ENCODE peak calls at places on chromosomes 4 and X, in four cellular contexts. O is K562, E is neural progenitor cell, M is GM23248. N is an unnamed sample.

GRCh38 chr4:76233534-76233933 is 18.0 kb upstream of the FAM47E start:
- DNase-seq in M (no peak), O (peak), E (no peak), N (no peak)

GRCh38 chr4:25874641-25875040 is 11.9 kb upstream of the SEL1L3 start:
- DNase-seq in M (no peak), O (no peak), E (no peak), N (no peak)

GRCh38 chr4:113472864-113473263 is 288.7 kb downstream of the CAMK2D start:
- DNase-seq in O (no peak), E (no peak), M (peak), N (no peak)

GRCh38 chrX:119690921-119691716 is 1.8 kb downstream of the SEPTIN6 start:
- DNase-seq in O (peak), M (peak), E (no peak), N (no peak)

GRCh38 chrX:70979136-70979762 is 48.4 kb upstream of the SLC7A3 start:
- DNase-seq in M (peak), E (peak), O (no peak), N (no peak)

GRCh38 chrX:111182938-111183337 is 86.9 kb downstream of the PAK3 start:
- DNase-seq in M (no peak), O (no peak), E (no peak), N (no peak)

GRCh38 chr4:138037716-138038115 is 204.4 kb downstream of the SLC7A11 start:
- DNase-seq in M (peak), E (no peak), O (no peak), N (no peak)

GRCh38 chr4:186724048-186724860 is 598 bp upstream of the FAT1 start:
- DNase-seq in O (peak), E (peak), M (peak), N (peak)

GRCh38 chrX:64842492-64842891 is 133.8 kb downstream of the ZC4H2 start:
- DNase-seq in O (no peak), M (no peak), E (no peak), N (no peak)

GRCh38 chr4:180640193-180640592 is 1603.0 kb upstream of the TENM3 start:
- DNase-seq in M (no peak), O (no peak), E (no peak), N (no peak)

GRCh38 chrX:105874790-105875189 is 52.5 kb downstream of the NRK start:
- DNase-seq in E (no peak), M (no peak), O (no peak), N (no peak)

GRCh38 chr4:8754634-8755589 is 116.7 kb downstream of the HMX1 start:
- DNase-seq in E (no peak), M (no peak), O (no peak), N (peak)

GRCh38 chr4:173522160-173522873 is 7.7 kb downstream of the HAND2 start:
- DNase-seq in O (peak), M (peak), E (peak), N (peak)

GRCh38 chr4:145808021-145808650 is 128.2 kb downstream of the C4orf51 start:
- DNase-seq in O (peak), M (peak), E (no peak), N (no peak)

GRCh38 chrX:49001521-49002090 is 458 bp downstream of the GRIPAP1 start:
- DNase-seq in E (peak), O (peak), M (peak), N (no peak)

GRCh38 chr4:102518703-102519131 is 17.6 kb downstream of the NFKB1 start:
- DNase-seq in M (no peak), O (no peak), E (peak), N (no peak)

GRCh38 chrX:116436358-116436816 is at the start of gene SLC6A14:
- DNase-seq in M (no peak), O (no peak), E (no peak), N (no peak)

GRCh38 chr4:47690611-47691010 is 147.3 kb downstream of the CORIN start:
- DNase-seq in M (no peak), O (no peak), E (no peak), N (no peak)

GRCh38 chrX:149652232-149652981 is 20.8 kb upstream of the TMEM185A start:
- DNase-seq in E (no peak), O (no peak), M (no peak), N (peak)

GRCh38 chrX:67555578-67556203 is 11.9 kb downstream of the AR start:
- DNase-seq in M (peak), O (peak), E (peak), N (no peak)

GRCh38 chr4:38030023-38030422 is 69.8 kb downstream of the PTTG2 start:
- DNase-seq in M (peak), E (no peak), O (no peak), N (no peak)

GRCh38 chr4:118941149-118941548 is 52.5 kb downstream of the SYNPO2 start:
- DNase-seq in O (no peak), E (no peak), M (peak), N (no peak)

GRCh38 chrX:110421499-110422455 is 63.1 kb downstream of the RTL9 start:
- DNase-seq in E (no peak), O (no peak), M (no peak), N (no peak)

GRCh38 chrX:16212436-16212835 is 45.2 kb downstream of the MAGEB17 start:
- DNase-seq in E (peak), O (no peak), M (peak), N (no peak)

GRCh38 chr4:36165256-36166005 is 78.9 kb downstream of the ARAP2 start:
- DNase-seq in M (no peak), E (no peak), O (no peak), N (no peak)

GRCh38 chr4:147078362-147078761 is 132.7 kb upstream of the TTC29 start:
- DNase-seq in E (no peak), O (no peak), M (peak), N (no peak)

GRCh38 chr4:176782794-176783193 is 9.9 kb downstream of the VEGFC start:
- DNase-seq in M (peak), E (no peak), O (no peak), N (no peak)

GRCh38 chr4:26192921-26193894 is 127.6 kb upstream of the RBPJ start:
- DNase-seq in M (peak), E (no peak), O (no peak), N (no peak)

GRCh38 chr4:64158648-64159326 is 250.5 kb downstream of the TECRL start:
- DNase-seq in E (peak), O (peak), M (peak), N (no peak)

GRCh38 chr4:107751670-107752069 is 31.6 kb upstream of the PAPSS1 start:
- DNase-seq in O (no peak), E (no peak), M (no peak), N (no peak)

GRCh38 chr4:98619197-98619596 is 39.2 kb downstream of the TSPAN5 start:
- DNase-seq in E (no peak), O (no peak), M (no peak), N (no peak)
- H3K27ac ChIP-seq in E (no peak), O (no peak), M (no peak), N (no peak)

GRCh38 chr4:86959588-86960500 is 25.0 kb downstream of the AFF1 start:
- DNase-seq in M (no peak), E (peak), O (no peak), N (no peak)
- H3K9ac ChIP-seq in M (no peak), E (peak), O (peak), N (no peak)

GRCh38 chr4:148215202-148215601 is 227.0 kb downstream of the NR3C2 start:
- DNase-seq in M (no peak), O (no peak), E (no peak), N (no peak)
- H3K27ac ChIP-seq in M (no peak), O (no peak), E (no peak), N (peak)

GRCh38 chr4:3307891-3308575 is 15.2 kb downstream of the RGS12 start:
- DNase-seq in M (no peak), E (no peak), O (no peak), N (peak)

GRCh38 chr4:3310301-3311094 is 17.7 kb downstream of the RGS12 start:
- DNase-seq in E (no peak), M (no peak), O (no peak), N (peak)

GRCh38 chr4:3307486-3307885 is 14.7 kb downstream of the RGS12 start:
- DNase-seq in E (no peak), M (no peak), O (no peak), N (peak)

GRCh38 chr4:3307060-3307459 is 14.2 kb downstream of the RGS12 start:
- DNase-seq in M (no peak), O (no peak), E (no peak), N (peak)

DNA sequence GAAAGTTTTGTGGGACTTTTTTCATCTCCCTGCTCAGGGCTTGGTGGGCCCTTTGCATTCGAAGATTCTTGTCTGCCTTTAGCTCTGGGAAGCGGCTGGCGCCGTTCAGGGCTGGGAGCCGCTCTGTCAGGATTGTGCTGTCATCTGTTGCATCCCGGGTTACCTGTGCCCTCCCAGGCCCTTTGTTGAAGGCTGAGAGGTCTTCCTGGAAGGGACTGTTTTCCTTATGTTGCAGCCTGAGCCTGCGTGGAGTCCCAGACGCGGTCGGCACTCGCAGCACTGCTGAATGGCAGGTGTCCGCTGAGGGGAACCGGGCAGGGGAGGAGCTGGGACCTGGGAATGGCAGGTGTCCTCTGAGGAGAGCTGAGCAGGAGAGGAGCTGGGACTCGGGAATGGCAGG is 15.9 kb downstream of the RGS12 start:
- DNase-seq in O (no peak), E (no peak), M (no peak), N (peak)
- H3K9ac ChIP-seq in O (no peak), E (no peak), M (no peak), N (no peak)

GRCh38 chr4:121801715-121802075 is 572 bp downstream of the EXOSC9 start:
- DNase-seq in O (no peak), M (no peak), E (no peak), N (no peak)
- H3K27ac ChIP-seq in O (peak), M (peak), E (peak), N (no peak)

GRCh38 chr4:165331316-165331715 is 3.8 kb downstream of the MSMO1 start:
- DNase-seq in O (no peak), E (no peak), M (peak), N (no peak)
- H3K9ac ChIP-seq in O (no peak), E (peak), M (no peak), N (no peak)

GRCh38 chr4:152672403-152673092 is 7.2 kb downstream of the TMEM154 start:
- DNase-seq in M (no peak), E (no peak), O (no peak), N (no peak)

GRCh38 chr4:152665691-152666410 is 13.9 kb downstream of the TMEM154 start:
- DNase-seq in M (no peak), E (no peak), O (no peak), N (no peak)

GRCh38 chr4:152666946-152667345 is 12.9 kb downstream of the TMEM154 start:
- DNase-seq in O (no peak), E (no peak), M (no peak), N (no peak)

GRCh38 chr4:152667781-152668180 is 12.0 kb downstream of the TMEM154 start:
- DNase-seq in E (no peak), M (no peak), O (no peak), N (no peak)

DNA sequence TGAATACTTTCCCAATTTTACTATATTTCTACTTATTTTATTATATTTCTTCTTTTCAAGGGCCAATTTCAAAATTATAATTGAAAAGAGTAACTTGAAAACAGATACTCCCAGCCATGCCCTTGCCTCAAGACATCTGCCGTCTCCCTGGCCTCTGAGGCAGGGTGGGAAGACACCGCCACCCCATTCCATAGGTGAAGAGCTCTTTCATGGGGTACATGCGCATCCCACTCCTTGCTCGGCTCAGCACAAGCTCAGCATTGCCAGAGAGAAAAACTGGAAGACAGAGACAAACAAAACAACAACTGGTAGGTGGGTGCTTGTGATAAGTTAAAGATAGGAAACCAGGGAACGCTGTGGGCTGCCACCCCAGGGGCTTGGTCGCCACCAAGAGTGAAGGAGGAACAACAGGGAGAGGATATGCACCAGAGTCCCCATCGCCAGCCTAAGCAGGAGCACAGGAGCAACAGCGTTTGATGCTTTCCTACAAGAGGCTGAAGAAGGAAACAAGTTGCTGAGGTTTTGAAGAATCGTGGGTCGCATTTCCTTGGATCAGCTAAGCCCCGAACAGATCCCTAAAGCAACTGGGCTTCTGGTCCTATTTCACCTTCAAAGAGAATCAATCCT is 11.3 kb downstream of the TMEM154 start:
- DNase-seq in E (no peak), M (no peak), O (no peak), N (no peak)
- H3K27ac ChIP-seq in E (no peak), M (no peak), O (no peak), N (no peak)

GRCh38 chrX:40083120-40083978 is 14.4 kb downstream of the BCOR start:
- DNase-seq in M (peak), E (peak), O (peak), N (peak)
- H3K9ac ChIP-seq in M (peak), E (no peak), O (peak), N (no peak)

N was measured in kidney.